ENCODE peak calls at places on chromosomes 6 and 20, in ten cellular contexts. G, I, V, D, X, M, P, O, S and Z are unnamed samples.

GRCh38 chr6:34243131-34243771 is 5.6 kb downstream of the SMIM29 start:
- DNase-seq in G (no peak), I (no peak), V (peak), D (no peak), X (peak), M (peak), P (peak), O (no peak), S (no peak), Z (peak)

GRCh38 chr20:5080384-5080877 is 39.3 kb downstream of the PCNA start:
- DNase-seq in G (peak), I (no peak), V (no peak), D (peak), X (peak), M (peak), P (peak), O (peak), S (peak), Z (no peak)

GRCh38 chr6:124962617-124963415 is 579 bp downstream of the RNF217 start:
- DNase-seq in G (peak), I (peak), V (peak), D (peak), X (peak), M (peak), P (peak), O (peak), S (peak), Z (peak)

GRCh38 chr6:141326426-141326825 is 806.3 kb upstream of the GJE1 start:
- DNase-seq in G (no peak), I (no peak), V (no peak), D (peak), X (no peak), M (no peak), P (peak), O (no peak), S (peak), Z (peak)

GRCh38 chr6:160069050-160069454 is 52.6 kb upstream of the SLC22A1 start:
- DNase-seq in G (no peak), I (no peak), V (no peak), D (no peak), X (no peak), M (no peak), P (no peak), O (no peak), S (no peak), Z (no peak)

GRCh38 chr6:63804381-63804956 is 168.9 kb downstream of the PHF3 start:
- DNase-seq in G (no peak), I (no peak), V (no peak), D (peak), X (no peak), M (no peak), P (no peak), O (no peak), S (peak), Z (no peak)

GRCh38 chr6:111591370-111591900 is 14.2 kb downstream of the TRAF3IP2 start:
- DNase-seq in G (peak), I (no peak), V (no peak), D (peak), X (peak), M (peak), P (peak), O (peak), S (peak), Z (peak)

GRCh38 chr20:19977373-19977770 is 39.8 kb upstream of the NAA20 start:
- DNase-seq in G (no peak), I (no peak), V (no peak), D (no peak), X (no peak), M (no peak), P (no peak), O (no peak), S (no peak), Z (no peak)

GRCh38 chr6:118890997-118891790 is 2.8 kb upstream of the ASF1A start:
- DNase-seq in G (no peak), I (no peak), V (no peak), D (no peak), X (no peak), M (no peak), P (no peak), O (no peak), S (no peak), Z (no peak)

GRCh38 chr6:42313038-42313437 is 95.4 kb upstream of the MRPS10 start:
- DNase-seq in G (no peak), I (no peak), V (no peak), D (peak), X (no peak), M (no peak), P (no peak), O (no peak), S (peak), Z (no peak)

GRCh38 chr20:40207618-40208017 is 481.4 kb downstream of the MAFB start:
- DNase-seq in G (no peak), I (no peak), V (no peak), D (no peak), X (no peak), M (no peak), P (no peak), O (no peak), S (peak), Z (no peak)

GRCh38 chr20:47849596-47849995 is 64.3 kb upstream of the SULF2 start:
- DNase-seq in G (no peak), I (no peak), V (no peak), D (no peak), X (no peak), M (no peak), P (no peak), O (no peak), S (no peak), Z (no peak)

GRCh38 chr20:60372822-60373221 is 414.6 kb downstream of the CDH26 start:
- DNase-seq in G (no peak), I (no peak), V (no peak), D (no peak), X (no peak), M (no peak), P (no peak), O (no peak), S (no peak), Z (no peak)

GRCh38 chr6:136967874-136968752 is 46.0 kb downstream of the SLC35D3 start:
- DNase-seq in G (peak), I (peak), V (peak), D (peak), X (peak), M (peak), P (no peak), O (peak), S (peak), Z (no peak)

GRCh38 chr6:19879663-19880062 is 42.5 kb downstream of the ID4 start:
- DNase-seq in G (no peak), I (no peak), V (no peak), D (no peak), X (no peak), M (no peak), P (no peak), O (no peak), S (no peak), Z (no peak)

GRCh38 chr6:138089325-138089724 is 17.9 kb downstream of the PERP start:
- DNase-seq in G (no peak), I (no peak), V (no peak), D (no peak), X (no peak), M (no peak), P (no peak), O (no peak), S (no peak), Z (no peak)

GRCh38 chr6:20952605-20953004 is 418.3 kb downstream of the CDKAL1 start:
- DNase-seq in G (no peak), I (no peak), V (no peak), D (peak), X (no peak), M (no peak), P (no peak), O (no peak), S (peak), Z (no peak)

GRCh38 chr6:20954325-20954724 is 420.1 kb downstream of the CDKAL1 start:
- DNase-seq in G (no peak), I (no peak), V (no peak), D (no peak), X (no peak), M (no peak), P (no peak), O (no peak), S (no peak), Z (no peak)

GRCh38 chr6:20948531-20948930 is 414.3 kb downstream of the CDKAL1 start:
- DNase-seq in G (no peak), I (no peak), V (no peak), D (no peak), X (no peak), M (no peak), P (no peak), O (no peak), S (no peak), Z (no peak)

GRCh38 chr6:20955751-20956150 is 421.5 kb downstream of the CDKAL1 start:
- DNase-seq in G (no peak), I (no peak), V (no peak), D (no peak), X (no peak), M (no peak), P (no peak), O (no peak), S (no peak), Z (no peak)

GRCh38 chr6:20953019-20953418 is 418.8 kb downstream of the CDKAL1 start:
- DNase-seq in G (no peak), I (no peak), V (no peak), D (no peak), X (no peak), M (no peak), P (no peak), O (no peak), S (no peak), Z (no peak)
- TF ChIP-seq CTCF in G (no peak), I (peak), V (no peak), D (no peak), X (no peak), M (no peak), P (no peak), O (no peak), S (no peak), Z (no peak)

DNA sequence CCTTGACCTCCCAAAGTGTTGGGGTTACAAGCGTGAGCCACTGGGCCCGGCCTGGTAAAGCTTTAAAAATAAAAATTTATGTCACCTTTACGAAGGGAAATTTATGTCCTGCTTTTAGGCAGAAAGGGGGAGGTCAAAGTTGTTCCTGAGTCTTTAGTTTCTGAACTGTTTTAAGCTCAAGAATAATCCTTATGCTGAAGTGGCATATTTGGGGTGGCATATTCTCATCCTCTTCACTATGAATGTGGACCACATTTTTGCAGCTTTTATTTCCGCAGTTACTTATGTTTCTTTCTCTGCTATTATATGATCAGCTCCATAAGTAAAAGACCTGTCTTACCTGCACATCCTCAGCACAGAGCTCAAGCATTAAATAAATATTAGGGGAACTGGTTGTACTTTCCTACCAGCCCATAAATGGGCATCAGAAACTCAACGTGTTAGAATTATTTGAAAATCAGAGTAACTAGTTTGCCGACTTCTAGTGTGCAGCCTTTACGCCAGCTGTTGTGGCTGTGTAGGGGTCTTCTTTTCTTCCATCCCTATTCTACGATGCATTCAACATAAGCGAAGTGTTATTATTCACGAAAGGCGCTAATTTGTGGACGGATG is 941 bp upstream of the AKAP7 start:
- DNase-seq in G (no peak), I (no peak), V (no peak), D (no peak), X (no peak), M (no peak), P (no peak), O (no peak), S (no peak), Z (no peak)
- H3K27ac ChIP-seq in G (peak), I (no peak), V (no peak), D (no peak), X (peak), M (peak), P (no peak), O (peak), S (no peak), Z (no peak)

DNA sequence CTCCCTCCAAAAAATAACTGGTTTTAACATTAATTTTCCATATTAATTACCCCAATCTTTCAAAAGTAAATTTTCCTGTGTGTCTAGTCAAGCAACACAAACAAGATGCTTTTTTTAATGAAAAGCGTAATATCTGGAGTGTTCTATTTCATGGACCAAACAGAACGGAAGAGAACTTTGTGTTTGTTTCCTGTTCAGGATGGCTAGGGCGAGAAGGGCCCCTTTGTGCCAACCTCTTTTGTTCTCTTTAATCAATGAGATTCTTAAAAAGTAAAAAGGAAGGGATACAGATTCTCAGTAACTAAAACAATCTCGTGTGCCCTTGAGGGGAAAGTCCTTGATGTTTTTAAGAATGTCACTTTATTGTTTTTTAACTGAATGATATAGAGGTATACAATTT is 55.7 kb downstream of the GNAS start:
- DNase-seq in G (no peak), I (no peak), V (no peak), D (no peak), X (no peak), M (no peak), P (no peak), O (no peak), S (no peak), Z (no peak)
- H3K4me3 ChIP-seq in G (peak), I (no peak), V (no peak), D (no peak), X (peak), M (peak), P (peak), O (peak), S (peak), Z (no peak)

GRCh38 chr20:6169251-6169650 is 46.4 kb upstream of the FERMT1 start:
- DNase-seq in G (no peak), I (no peak), V (no peak), D (no peak), X (no peak), M (no peak), P (no peak), O (no peak), S (peak), Z (no peak)
- TF ChIP-seq CTCF in G (no peak), I (peak), V (no peak), D (no peak), X (no peak), M (no peak), P (no peak), O (no peak), S (peak), Z (no peak)

DNA sequence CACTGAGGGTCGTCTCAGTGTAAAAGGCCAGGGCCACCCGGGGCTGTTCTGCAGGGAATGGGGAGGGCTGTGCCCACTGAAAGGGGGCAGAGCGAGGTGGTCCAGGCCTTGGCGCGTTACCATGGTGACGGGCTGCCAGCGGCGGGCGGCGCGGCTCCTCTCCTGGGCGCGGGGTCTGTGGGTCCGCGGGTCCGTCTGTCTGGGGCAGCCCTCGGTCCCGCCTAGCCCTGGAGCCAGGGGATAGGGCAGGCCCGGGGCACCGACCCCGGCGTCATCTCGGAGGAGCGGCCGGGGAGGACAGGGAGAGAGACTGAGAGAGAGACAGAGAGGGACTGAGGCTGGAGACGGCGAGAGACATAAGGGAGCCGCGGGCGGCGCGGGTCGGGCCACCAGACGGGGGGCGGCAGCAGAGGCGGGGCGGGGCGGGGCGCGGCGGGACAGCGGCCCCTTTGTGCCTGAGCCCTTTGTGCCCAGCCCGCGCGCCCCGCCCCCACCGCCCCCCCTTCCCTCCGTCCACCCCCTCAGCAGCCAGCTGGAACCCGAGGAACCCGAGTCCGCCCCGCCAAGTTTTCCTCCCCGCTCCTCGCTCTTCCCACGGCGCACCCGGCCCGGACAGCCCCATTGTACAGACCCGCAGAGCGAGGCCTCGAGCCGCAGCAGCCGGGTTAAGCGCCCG is at the start of gene KIAA1755:
- DNase-seq in G (no peak), I (peak), V (peak), D (no peak), X (no peak), M (no peak), P (peak), O (peak), S (peak), Z (no peak)
- H3K27ac ChIP-seq in G (peak), I (peak), V (peak), D (no peak), X (peak), M (peak), P (peak), O (peak), S (no peak), Z (peak)

GRCh38 chr20:36607586-36608387 is 2.2 kb downstream of the RAB5IF start:
- DNase-seq in G (peak), I (no peak), V (no peak), D (no peak), X (no peak), M (no peak), P (no peak), O (no peak), S (no peak), Z (no peak)
- H3K4me3 ChIP-seq in G (peak), I (peak), V (no peak), D (peak), X (peak), M (peak), P (peak), O (peak), S (no peak), Z (no peak)

GRCh38 chr20:46348972-46349741 is 40.9 kb upstream of the CDH22 start:
- DNase-seq in G (peak), I (peak), V (peak), D (peak), X (peak), M (no peak), P (peak), O (peak), S (peak), Z (no peak)
- TF ChIP-seq CTCF in G (no peak), I (peak), V (peak), D (peak), X (peak), M (peak), P (peak), O (peak), S (peak), Z (peak)

GRCh38 chr20:57621426-57622200 is 1.4 kb upstream of the ZBP1 start:
- DNase-seq in G (no peak), I (no peak), V (no peak), D (no peak), X (no peak), M (no peak), P (no peak), O (no peak), S (no peak), Z (peak)

GRCh38 chr20:57624124-57624523 is 3.9 kb upstream of the ZBP1 start:
- DNase-seq in G (no peak), I (no peak), V (no peak), D (no peak), X (no peak), M (no peak), P (no peak), O (no peak), S (no peak), Z (peak)

GRCh38 chr20:57622201-57622570 is 2.0 kb upstream of the ZBP1 start:
- DNase-seq in G (no peak), I (no peak), V (no peak), D (no peak), X (no peak), M (no peak), P (no peak), O (no peak), S (no peak), Z (no peak)

GRCh38 chr20:57620999-57621398 is 773 bp upstream of the ZBP1 start:
- DNase-seq in G (no peak), I (no peak), V (no peak), D (no peak), X (no peak), M (no peak), P (peak), O (no peak), S (no peak), Z (no peak)

DNA sequence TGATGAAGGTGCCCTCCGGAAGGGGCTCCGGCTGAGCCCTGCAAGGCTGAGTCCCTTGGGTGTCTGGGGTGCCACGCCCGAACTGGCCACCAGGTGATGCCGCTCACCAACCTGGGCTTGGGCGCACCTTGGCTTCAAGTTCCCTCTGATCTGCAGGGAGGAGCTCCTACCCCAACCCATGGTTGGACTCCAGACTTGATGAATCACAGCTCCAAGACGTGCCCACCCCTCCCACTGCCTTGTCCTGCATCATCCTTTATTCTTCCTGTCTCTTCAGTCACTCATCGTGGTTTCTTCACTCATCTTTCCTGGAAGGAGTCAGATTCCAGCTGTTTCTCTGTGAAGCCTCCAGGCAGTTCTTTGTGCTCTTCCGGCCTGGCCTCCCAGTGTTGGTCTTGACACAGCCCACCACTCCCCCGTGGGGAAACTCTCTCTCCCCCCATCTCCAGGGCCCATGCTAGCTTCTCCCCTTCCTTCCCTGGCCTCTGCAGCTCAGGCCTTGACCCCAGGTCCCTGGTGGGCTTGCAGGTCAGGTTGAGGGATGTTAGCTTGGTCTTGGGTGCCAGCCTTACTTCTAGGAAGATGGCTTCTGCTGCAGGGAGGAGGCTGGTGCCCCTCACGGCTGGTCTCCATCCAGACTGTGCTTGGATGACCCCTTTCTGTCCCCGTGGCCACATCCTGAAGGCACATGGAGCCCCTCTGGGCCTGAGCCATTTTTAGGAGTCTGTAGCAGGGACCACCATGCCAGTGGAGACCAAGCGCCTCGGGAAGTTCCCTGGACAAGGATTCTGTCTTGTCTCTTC is 2.6 kb upstream of the ZBP1 start:
- DNase-seq in G (peak), I (peak), V (peak), D (peak), X (peak), M (peak), P (no peak), O (peak), S (peak), Z (peak)
- H3K27ac ChIP-seq in G (no peak), I (no peak), V (no peak), D (no peak), X (no peak), M (no peak), P (no peak), O (no peak), S (no peak), Z (no peak)

DNA sequence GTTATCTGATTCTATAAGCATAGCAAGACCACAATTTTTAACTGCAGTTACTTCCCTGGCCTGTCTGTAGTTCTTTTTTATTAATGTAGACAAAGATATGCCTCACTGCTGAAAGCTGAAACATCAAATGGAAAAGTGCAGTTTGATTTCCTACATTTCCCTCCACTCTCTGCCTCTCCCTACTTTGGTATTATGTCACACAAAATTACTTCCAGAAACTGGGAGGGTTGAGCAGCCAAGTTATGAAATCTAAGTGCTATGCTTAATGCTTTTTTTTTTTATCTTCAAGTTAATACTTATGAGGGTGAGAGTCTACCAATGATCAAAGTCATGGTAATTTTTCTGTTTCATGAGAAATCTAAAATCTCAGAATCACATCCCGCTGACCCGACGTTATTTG is 37.2 kb downstream of the PLAGL1 start:
- DNase-seq in G (no peak), I (no peak), V (no peak), D (peak), X (no peak), M (no peak), P (no peak), O (no peak), S (peak), Z (no peak)
- H3K4me3 ChIP-seq in G (no peak), I (no peak), V (no peak), D (no peak), X (no peak), M (no peak), P (peak), O (no peak), S (no peak), Z (no peak)